ENCODE peak calls at places on chromosomes 11 and 22, in ten cellular contexts. J is breast epithelium; H is neuronal stem cell; W is PC-9; L is CD8-positive, alpha-beta T cell; I is adrenal gland; K is SK-N-SH; T is fibroblast of lung; E is lower lobe of right lung; F is testis. M is an unnamed sample. For H3K4me1, the result is how much of the 10 kb centered on the place peaks cover.

GRCh38 chr11:16226245-16226644 is 130.1 kb downstream of the SOX6 start:
- DNase-seq in J (peak), H (no peak), W (peak), L (no peak), I (peak), K (peak), T (peak), E (peak), F (peak), M (no peak)

GRCh38 chr11:64245401-64245796 is 1.3 kb downstream of the PPP1R14B start:
- DNase-seq in J (no peak), H (no peak), W (no peak), L (peak), I (peak), K (no peak), T (no peak), E (no peak), F (no peak), M (no peak)

GRCh38 chr22:25898707-25899365 is 156.8 kb downstream of the MYO18B start:
- DNase-seq in J (no peak), H (peak), W (no peak), L (no peak), I (no peak), K (no peak), T (no peak), E (no peak), F (no peak), M (no peak)

GRCh38 chr11:76735218-76735480 is 48.0 kb upstream of the TSKU start:
- DNase-seq in J (no peak), H (no peak), W (no peak), L (no peak), I (no peak), K (no peak), T (no peak), E (no peak), F (peak), M (no peak)

GRCh38 chr11:35682230-35683195 is 19.9 kb downstream of the TRIM44 start:
- DNase-seq in J (no peak), H (no peak), W (no peak), L (no peak), I (no peak), K (peak), T (peak), E (no peak), F (peak), M (no peak)

GRCh38 chr11:101127699-101128570 is 1.7 kb downstream of the PGR start:
- DNase-seq in J (peak), H (peak), W (no peak), L (no peak), I (peak), K (peak), T (peak), E (peak), F (peak), M (no peak)

GRCh38 chr11:11171854-11172253 is 181.2 kb downstream of the CSNK2A3 start:
- DNase-seq in J (no peak), H (no peak), W (no peak), L (peak), I (no peak), K (no peak), T (no peak), E (no peak), F (no peak), M (peak)

GRCh38 chr11:89293966-89294679 is 116.4 kb downstream of the TYR start:
- DNase-seq in J (no peak), H (peak), W (no peak), L (no peak), I (peak), K (no peak), T (peak), E (no peak), F (peak), M (no peak)

GRCh38 chr22:49971232-49972162 is 10.9 kb downstream of the PIM3 start:
- DNase-seq in J (peak), H (no peak), W (peak), L (no peak), I (peak), K (peak), T (peak), E (peak), F (peak), M (peak)

GRCh38 chr22:46114518-46115387 is 35.6 kb upstream of the PPARA start:
- DNase-seq in J (no peak), H (no peak), W (no peak), L (no peak), I (no peak), K (no peak), T (no peak), E (no peak), F (no peak), M (no peak)

GRCh38 chr11:31355817-31356216 is 13.7 kb downstream of the DCDC1 start:
- DNase-seq in J (no peak), H (no peak), W (no peak), L (no peak), I (no peak), K (no peak), T (no peak), E (no peak), F (no peak), M (no peak)

GRCh38 chr22:39574779-39575551 is 4.4 kb downstream of the CACNA1I start:
- DNase-seq in J (no peak), H (no peak), W (peak), L (no peak), I (peak), K (no peak), T (peak), E (no peak), F (no peak), M (no peak)

GRCh38 chr11:120808616-120809050 is 215.3 kb upstream of the TBCEL start:
- DNase-seq in J (no peak), H (no peak), W (no peak), L (no peak), I (no peak), K (no peak), T (no peak), E (no peak), F (no peak), M (no peak)

GRCh38 chr22:48906177-48906835 is 921.4 kb downstream of the BRD1 start:
- DNase-seq in J (no peak), H (no peak), W (no peak), L (no peak), I (no peak), K (no peak), T (no peak), E (no peak), F (no peak), M (no peak)

GRCh38 chr22:39153220-39153860 is 860 bp upstream of the CBX7 start:
- DNase-seq in J (peak), H (no peak), W (no peak), L (no peak), I (peak), K (no peak), T (no peak), E (peak), F (no peak), M (no peak)

GRCh38 chr22:17628304-17629166 is at the start of gene ATP6V1E1:
- DNase-seq in J (peak), H (peak), W (peak), L (peak), I (peak), K (peak), T (peak), E (peak), F (peak), M (peak)

GRCh38 chr11:131897976-131898375 is 527.6 kb downstream of the NTM start:
- DNase-seq in J (no peak), H (no peak), W (no peak), L (no peak), I (no peak), K (no peak), T (no peak), E (no peak), F (no peak), M (no peak)

GRCh38 chr11:61718613-61719302 is 33.7 kb upstream of the MYRF start:
- DNase-seq in J (no peak), H (peak), W (no peak), L (no peak), I (no peak), K (peak), T (peak), E (no peak), F (no peak), M (no peak)

GRCh38 chr11:34857463-34857862 is 58.7 kb downstream of the APIP start:
- DNase-seq in J (no peak), H (no peak), W (no peak), L (no peak), I (no peak), K (no peak), T (no peak), E (no peak), F (no peak), M (no peak)

GRCh38 chr11:61656347-61657077 is 23.7 kb upstream of the DAGLA start:
- DNase-seq in J (no peak), H (no peak), W (no peak), L (no peak), I (no peak), K (no peak), T (no peak), E (no peak), F (no peak), M (no peak)

GRCh38 chr11:100753144-100753543 is 66.1 kb downstream of the ARHGAP42 start:
- DNase-seq in J (no peak), H (no peak), W (peak), L (no peak), I (no peak), K (no peak), T (no peak), E (no peak), F (no peak), M (no peak)

GRCh38 chr11:6925636-6926207 is 504 bp upstream of the ZNF215 start:
- DNase-seq in J (no peak), H (no peak), W (peak), L (no peak), I (no peak), K (no peak), T (no peak), E (no peak), F (no peak), M (no peak)

GRCh38 chr11:131632971-131633370 is 262.6 kb downstream of the NTM start:
- DNase-seq in J (no peak), H (no peak), W (no peak), L (no peak), I (no peak), K (no peak), T (no peak), E (no peak), F (no peak), M (no peak)

GRCh38 chr11:132921597-132921996 is 610.7 kb downstream of the OPCML start:
- DNase-seq in J (no peak), H (no peak), W (no peak), L (no peak), I (no peak), K (no peak), T (no peak), E (no peak), F (no peak), M (no peak)

GRCh38 chr11:74673956-74674355 is 57.3 kb downstream of the CHRDL2 start:
- DNase-seq in J (peak), H (no peak), W (no peak), L (no peak), I (no peak), K (no peak), T (no peak), E (no peak), F (no peak), M (no peak)

GRCh38 chr22:42863349-42863911 is 6.4 kb upstream of the ARFGAP3 start:
- DNase-seq in J (no peak), H (no peak), W (peak), L (no peak), I (no peak), K (no peak), T (peak), E (no peak), F (no peak), M (no peak)

GRCh38 chr11:45444796-45445195 is 158.7 kb upstream of the SYT13 start:
- DNase-seq in J (no peak), H (no peak), W (no peak), L (no peak), I (no peak), K (no peak), T (no peak), E (no peak), F (no peak), M (no peak)

GRCh38 chr22:19520566-19521305 is 3.5 kb downstream of the CLDN5 start:
- DNase-seq in J (no peak), H (no peak), W (no peak), L (no peak), I (no peak), K (no peak), T (no peak), E (no peak), F (no peak), M (no peak)

GRCh38 chr11:12148466-12148865 is 38.1 kb downstream of the MICAL2 start:
- DNase-seq in J (no peak), H (no peak), W (no peak), L (no peak), I (no peak), K (no peak), T (no peak), E (no peak), F (no peak), M (no peak)

GRCh38 chr22:47207846-47208554 is 445.6 kb downstream of the TBC1D22A start:
- DNase-seq in J (no peak), H (no peak), W (no peak), L (no peak), I (no peak), K (no peak), T (no peak), E (no peak), F (peak), M (no peak)

GRCh38 chr11:31940396-31941037 is 129.4 kb upstream of the PAX6 start:
- DNase-seq in J (no peak), H (no peak), W (no peak), L (no peak), I (no peak), K (no peak), T (peak), E (no peak), F (peak), M (no peak)

GRCh38 chr11:126147268-126148111 is 64.0 kb downstream of the RPUSD4 start:
- DNase-seq in J (no peak), H (peak), W (no peak), L (no peak), I (no peak), K (no peak), T (no peak), E (no peak), F (no peak), M (no peak)

GRCh38 chr11:10751581-10751940 is 515 bp downstream of the CTR9 start:
- DNase-seq in J (no peak), H (no peak), W (no peak), L (no peak), I (no peak), K (no peak), T (no peak), E (no peak), F (no peak), M (no peak)

GRCh38 chr11:69718147-69718546 is 14.3 kb upstream of the FGF19 start:
- DNase-seq in J (no peak), H (peak), W (peak), L (no peak), I (no peak), K (peak), T (peak), E (no peak), F (peak), M (no peak)

GRCh38 chr11:31947051-31947450 is 135.9 kb upstream of the PAX6 start:
- DNase-seq in J (no peak), H (no peak), W (no peak), L (no peak), I (no peak), K (no peak), T (no peak), E (no peak), F (no peak), M (no peak)

GRCh38 chr22:45423524-45423923 is 10.0 kb downstream of the RIBC2 start:
- DNase-seq in J (peak), H (no peak), W (no peak), L (no peak), I (no peak), K (no peak), T (no peak), E (no peak), F (no peak), M (no peak)

GRCh38 chr11:121119444-121119843 is 18.4 kb downstream of the TECTA start:
- DNase-seq in J (no peak), H (no peak), W (no peak), L (no peak), I (no peak), K (peak), T (no peak), E (no peak), F (no peak), M (no peak)

DNA sequence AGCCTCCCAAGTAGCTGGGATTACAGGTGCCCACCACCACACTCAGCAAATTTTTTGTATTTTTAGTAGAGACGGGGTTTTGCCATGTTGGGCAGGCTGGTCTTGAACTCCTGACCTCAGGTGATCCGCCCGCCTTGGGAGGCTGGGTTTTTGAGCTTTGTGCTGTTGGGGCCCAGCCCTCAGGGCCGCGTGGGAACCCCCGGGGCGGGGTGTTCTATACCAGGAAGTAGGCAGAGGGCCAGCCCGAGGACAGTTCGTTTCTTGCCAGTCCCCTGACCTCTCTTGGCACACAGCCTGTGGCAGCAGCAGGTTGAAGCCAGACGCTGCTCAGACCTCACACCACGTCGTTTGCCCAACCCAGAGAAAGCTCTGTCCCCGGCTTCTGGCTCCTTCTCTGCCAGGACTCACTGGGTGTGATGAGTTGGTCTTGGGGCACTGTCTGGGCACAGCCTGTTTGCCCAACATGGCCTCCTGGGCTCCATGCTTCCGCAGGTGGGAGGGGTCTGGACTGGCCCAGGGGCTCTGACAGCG is 24.9 kb upstream of the CHKA start:
- DNase-seq in J (peak), H (no peak), W (peak), L (no peak), I (peak), K (peak), T (peak), E (peak), F (peak), M (no peak)
- H3K27ac ChIP-seq in J (peak), H (no peak), W (peak), L (no peak), I (peak), K (no peak), T (no peak), E (peak), F (no peak), M (no peak)

GRCh38 chr11:65428578-65429068 is 6.0 kb downstream of the NEAT1 start:
- DNase-seq in J (peak), H (no peak), W (no peak), L (no peak), I (peak), K (no peak), T (no peak), E (no peak), F (peak), M (no peak)
- H3K4me1 ChIP-seq in J (under half), H (under half), W (half or more), L (half or more), I (half or more), K (under half), T (under half), E (half or more), F (under half), M (half or more)

DNA sequence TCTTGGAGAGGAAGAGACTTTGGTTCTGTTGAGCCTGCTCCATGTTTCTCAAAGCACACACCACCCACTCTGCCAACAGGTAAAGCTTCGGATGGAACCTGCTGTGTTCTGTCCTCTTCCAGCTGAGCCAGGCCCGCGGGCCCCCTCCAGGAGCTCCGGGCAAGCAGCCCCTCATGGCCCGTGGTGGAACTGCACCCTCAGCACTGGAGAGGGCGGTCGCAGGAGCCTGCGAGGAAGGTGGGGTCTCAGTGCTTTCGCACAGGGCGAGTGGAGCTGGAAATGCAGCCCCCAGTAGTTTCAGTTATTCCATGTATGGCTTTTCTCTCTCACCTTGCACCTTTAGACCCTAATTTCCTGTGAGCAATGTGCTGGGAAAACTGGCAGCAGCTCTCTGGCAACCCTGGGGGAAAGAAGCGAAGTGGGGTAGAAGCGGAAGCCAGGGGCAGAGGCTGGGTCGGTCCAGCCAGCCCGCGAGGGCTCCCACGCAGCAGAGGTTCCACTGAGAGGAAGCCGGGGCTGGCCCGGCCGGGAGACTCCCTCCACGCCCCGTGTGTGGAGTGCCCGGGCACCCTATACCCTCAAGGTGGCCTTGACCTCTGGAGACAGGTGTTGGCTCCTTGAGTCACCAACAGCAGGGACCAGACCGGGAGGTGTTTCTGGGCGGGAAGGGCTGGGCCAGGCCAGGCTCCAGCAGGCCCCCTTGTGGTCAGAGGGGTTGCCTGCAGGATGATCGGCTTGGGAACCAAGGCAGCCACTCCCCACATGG is 119.9 kb upstream of the TMEM45B start:
- DNase-seq in J (peak), H (peak), W (peak), L (peak), I (peak), K (peak), T (peak), E (peak), F (peak), M (peak)
- H3K4me3 ChIP-seq in J (peak), H (peak), W (no peak), L (peak), I (peak), K (peak), T (peak), E (peak), F (peak), M (peak)

GRCh38 chr22:24133187-24133965 is 47.9 kb upstream of the SUSD2 start:
- DNase-seq in J (no peak), H (no peak), W (no peak), L (peak), I (no peak), K (no peak), T (peak), E (peak), F (peak), M (no peak)
- H3K27ac ChIP-seq in J (peak), H (peak), W (no peak), L (peak), I (no peak), K (no peak), T (no peak), E (peak), F (no peak), M (no peak)

GRCh38 chr22:30197389-30197788 is 49.2 kb downstream of the LIF start:
- DNase-seq in J (no peak), H (no peak), W (no peak), L (no peak), I (no peak), K (no peak), T (no peak), E (no peak), F (no peak), M (no peak)

GRCh38 chr22:30196867-30197336 is 49.7 kb downstream of the LIF start:
- DNase-seq in J (no peak), H (no peak), W (no peak), L (no peak), I (no peak), K (no peak), T (no peak), E (no peak), F (no peak), M (no peak)

GRCh38 chr22:30195245-30196140 is 51.1 kb downstream of the LIF start:
- DNase-seq in J (no peak), H (no peak), W (no peak), L (no peak), I (no peak), K (no peak), T (peak), E (no peak), F (no peak), M (no peak)

GRCh38 chr22:30196141-30196866 is 50.3 kb downstream of the LIF start:
- DNase-seq in J (peak), H (no peak), W (peak), L (peak), I (peak), K (no peak), T (peak), E (peak), F (peak), M (peak)

GRCh38 chr22:30198152-30198845 is 48.3 kb downstream of the LIF start:
- DNase-seq in J (no peak), H (no peak), W (no peak), L (no peak), I (no peak), K (no peak), T (peak), E (no peak), F (no peak), M (no peak)
- H3K4me1 ChIP-seq in J (under half), H (under half), W (half or more), L (under half), I (under half), K (under half), T (under half), E (half or more), F (under half), M (under half)

M was measured in CD4-positive, alpha-beta memory T cell.